ENCODE peak calls at places on chromosomes 11 and 22, in nine cellular contexts. F is uterus; D is GDM1; W is NCI-H2171 treated with DMSO at 0.1 percent for 48 hours; J is stimulated activated CD8-positive, alpha-beta memory T cell treated with anti-CD3 and anti-CD28 coated beads, Interleukin-12 subunit alpha, Interleukin-12 subunit beta, amount 100 ng/mL, for 1 hour; Z is non-pigmented ciliary epithelial cell; B is Calu3; Y is mesothelial cell of epicardium; X is HEK293T. Q is an unnamed sample.

GRCh38 chr11:66914505-66914904 is 43.7 kb downstream of the PC start:
- DNase-seq in Y (no peak), X (no peak), Z (no peak), F (no peak), B (no peak), W (no peak), J (no peak), D (no peak), Q (no peak)

GRCh38 chr11:118778898-118779297 is 12.1 kb downstream of the DDX6 start:
- DNase-seq in D (no peak), Z (no peak), F (no peak), W (no peak), Y (no peak), B (no peak), J (no peak), X (no peak), Q (no peak)

GRCh38 chr11:11416917-11417316 is 63.9 kb upstream of the CSNK2A3 start:
- DNase-seq in Y (no peak), B (no peak), X (no peak), D (peak; percentile 80), Z (no peak), F (no peak), W (no peak), J (no peak), Q (no peak)

GRCh38 chr11:64745523-64746328 is 1.8 kb upstream of the RASGRP2 start:
- DNase-seq in Z (peak; percentile 20), B (no peak), F (peak; percentile 93), X (no peak), J (peak; percentile 68), Y (no peak), W (no peak), D (peak; percentile 85), Q (peak; percentile 92)

GRCh38 chr11:59207988-59208432 is 4.7 kb downstream of the MPEG1 start:
- DNase-seq in B (peak; percentile 34), F (no peak), Z (peak; percentile 85), W (no peak), Y (no peak), D (peak; percentile 9), J (peak; percentile 12), X (peak; percentile 42), Q (no peak)

GRCh38 chr11:96393753-96394348 is 4.0 kb downstream of the JRKL start:
- DNase-seq in W (peak; percentile 53), X (peak; percentile 17), Z (peak; percentile 14), B (no peak), F (no peak), Y (no peak), D (no peak), J (no peak), Q (no peak)

GRCh38 chr11:119509969-119510401 is 87.0 kb upstream of the THY1 start:
- DNase-seq in B (no peak), W (peak; percentile 67), J (no peak), X (no peak), D (no peak), Y (no peak), F (peak; percentile 42), Z (peak; percentile 65), Q (no peak)

GRCh38 chr11:12725863-12726666 is 51.8 kb downstream of the TEAD1 start:
- DNase-seq in J (no peak), Y (no peak), F (no peak), Z (peak; percentile 56), D (no peak), X (no peak), W (no peak), B (no peak), Q (no peak)

GRCh38 chr11:119421351-119421750 is 1.6 kb downstream of the THY1 start:
- DNase-seq in Z (no peak), F (no peak), B (no peak), X (no peak), J (no peak), Y (no peak), D (no peak), W (no peak), Q (no peak)

GRCh38 chr11:62142043-62142375 is 18.2 kb downstream of the INCENP start:
- DNase-seq in Z (no peak), W (no peak), J (no peak), Y (no peak), D (no peak), F (no peak), X (no peak), B (no peak), Q (no peak)

GRCh38 chr11:83827940-83828554 is 541.9 kb upstream of the CCDC90B start:
- DNase-seq in J (no peak), W (peak; percentile 27), X (peak; percentile 30), D (peak; percentile 19), Z (no peak), F (no peak), B (no peak), Y (no peak), Q (no peak)

GRCh38 chr11:28566643-28567042 is 458.5 kb downstream of the METTL15 start:
- DNase-seq in F (peak; percentile 35), B (peak; percentile 74), D (no peak), J (no peak), Z (peak; percentile 96), X (peak; percentile 9), Y (peak; percentile 54), W (no peak), Q (peak; percentile 70)

GRCh38 chr11:19419813-19420212 is 179.1 kb upstream of the E2F8 start:
- DNase-seq in J (no peak), X (no peak), Y (no peak), D (no peak), Z (no peak), B (no peak), W (no peak), F (no peak), Q (no peak)

GRCh38 chr11:129894281-129895125 is 875 bp downstream of the NFRKB start:
- DNase-seq in Y (no peak), D (no peak), Z (no peak), X (no peak), W (no peak), J (no peak), F (no peak), B (peak; percentile 1), Q (no peak)

GRCh38 chr11:3853935-3854659 is 1.4 kb upstream of the STIM1 start:
- DNase-seq in D (peak; percentile 62), F (peak; percentile 28), W (no peak), Z (no peak), Y (no peak), B (no peak), J (peak; percentile 52), X (no peak), Q (peak; percentile 74)

GRCh38 chr11:83285131-83285770 is 916 bp downstream of the CCDC90B start:
- DNase-seq in B (no peak), X (no peak), F (no peak), W (peak; percentile 86), Z (no peak), Y (no peak), J (no peak), D (no peak), Q (no peak)

GRCh38 chr11:1393038-1393710 is 3.4 kb downstream of the BRSK2 start:
- DNase-seq in Z (no peak), J (no peak), B (no peak), F (no peak), W (no peak), D (no peak), X (no peak), Y (no peak), Q (no peak)

GRCh38 chr11:57792060-57792541 is 30.5 kb downstream of the CTNND1 start:
- DNase-seq in J (peak; percentile 80), X (no peak), Y (no peak), Z (no peak), W (no peak), D (peak; percentile 92), B (no peak), F (no peak), Q (peak; percentile 69)

GRCh38 chr11:2991477-2992233 is 474 bp downstream of the NAP1L4 start:
- DNase-seq in Z (no peak), X (peak; percentile 21), Y (no peak), J (no peak), W (no peak), F (no peak), D (peak; percentile 62), B (no peak), Q (no peak)

GRCh38 chr11:105168457-105168856 is 28.9 kb upstream of the CARD18 start:
- DNase-seq in F (no peak), W (no peak), Z (no peak), X (no peak), J (no peak), Y (no peak), D (no peak), B (no peak), Q (no peak)

GRCh38 chr11:35974878-35975578 is 31.2 kb downstream of the LDLRAD3 start:
- DNase-seq in Y (no peak), D (no peak), F (no peak), B (no peak), J (no peak), Z (no peak), X (no peak), W (no peak), Q (no peak)

GRCh38 chr22:49266561-49267519 is 560.8 kb downstream of the BRD1 start:
- DNase-seq in F (no peak), Y (no peak), W (peak; percentile 73), X (no peak), D (no peak), B (no peak), Z (no peak), J (no peak), Q (no peak)